ENCODE peak calls at places on chromosomes 7 and 10, in seven cellular contexts. U is mesenchymal stem cell, G is thyroid gland, X is Peyer's patch, H is ovary, M is astrocyte of the cerebellum, O is astrocyte of the spinal cord. V is an unnamed sample.

GRCh38 chr7:114944742-114945625 is 23.1 kb downstream of the MDFIC start:
- DNase-seq in U (peak), G (peak), X (no peak), H (peak), M (peak), O (peak), V (peak)

GRCh38 chr7:131381069-131381838 is 53.6 kb downstream of the MKLN1 start:
- DNase-seq in U (peak), G (no peak), X (no peak), H (no peak), M (no peak), O (peak), V (no peak)

GRCh38 chr7:2893411-2893861 is 49.3 kb upstream of the GNA12 start:
- DNase-seq in U (no peak), G (no peak), X (peak), H (no peak), M (no peak), O (no peak), V (no peak)

GRCh38 chr10:84179059-84179710 is 5.6 kb downstream of the GPR15LG start:
- DNase-seq in U (peak), G (peak), X (peak), H (no peak), M (peak), O (no peak), V (no peak)

GRCh38 chr7:129784437-129784782 is 168.3 kb downstream of the UBE2H start:
- DNase-seq in U (no peak), G (no peak), X (no peak), H (no peak), M (no peak), O (no peak), V (no peak)

GRCh38 chr7:157760004-157760730 is 423.4 kb downstream of the DNAJB6 start:
- DNase-seq in U (no peak), G (no peak), X (no peak), H (no peak), M (no peak), O (no peak), V (peak)

GRCh38 chr10:49109669-49110335 is 5.5 kb downstream of the VSTM4 start:
- DNase-seq in U (peak), G (peak), X (peak), H (peak), M (no peak), O (peak), V (peak)

GRCh38 chr7:116713918-116714317 is 41.9 kb downstream of the MET start:
- DNase-seq in U (no peak), G (no peak), X (no peak), H (no peak), M (no peak), O (peak), V (no peak)

GRCh38 chr10:1057106-1057657 is 997 bp downstream of the WDR37 start:
- DNase-seq in U (peak), G (no peak), X (no peak), H (no peak), M (no peak), O (no peak), V (no peak)

GRCh38 chr7:96723622-96724021 is 14.0 kb upstream of the SEM1 start:
- DNase-seq in U (no peak), G (no peak), X (no peak), H (no peak), M (no peak), O (no peak), V (no peak)

GRCh38 chr7:30727061-30727945 is 24.6 kb upstream of the INMT start:
- DNase-seq in U (no peak), G (no peak), X (peak), H (no peak), M (no peak), O (no peak), V (peak)

GRCh38 chr10:100883322-100883821 is 29.4 kb upstream of the SLF2 start:
- DNase-seq in U (no peak), G (no peak), X (no peak), H (peak), M (no peak), O (no peak), V (no peak)

GRCh38 chr7:64465551-64465950 is 97.3 kb downstream of the ZNF680 start:
- DNase-seq in U (no peak), G (no peak), X (no peak), H (no peak), M (no peak), O (no peak), V (no peak)

GRCh38 chr10:126124923-126125322 is 228.6 kb downstream of the FANK1 start:
- DNase-seq in U (no peak), G (no peak), X (no peak), H (no peak), M (no peak), O (no peak), V (no peak)

GRCh38 chr7:38186593-38187314 is 8.7 kb downstream of the STARD3NL start:
- DNase-seq in U (peak), G (peak), X (no peak), H (no peak), M (no peak), O (peak), V (no peak)

GRCh38 chr10:119283818-119284217 is 76.4 kb downstream of the GRK5 start:
- DNase-seq in U (no peak), G (no peak), X (peak), H (no peak), M (no peak), O (no peak), V (no peak)

GRCh38 chr7:106423836-106424475 is 139.2 kb upstream of the NAMPT start:
- DNase-seq in U (no peak), G (no peak), X (no peak), H (no peak), M (no peak), O (no peak), V (no peak)

GRCh38 chr7:2175514-2175913 is 57.2 kb downstream of the MAD1L1 start:
- DNase-seq in U (peak), G (peak), X (no peak), H (no peak), M (peak), O (peak), V (no peak)

GRCh38 chr7:100486753-100487446 is 3.2 kb downstream of the NYAP1 start:
- DNase-seq in U (peak), G (no peak), X (no peak), H (peak), M (no peak), O (peak), V (peak)

GRCh38 chr10:8053446-8054242 is 844 bp upstream of the GATA3 start:
- DNase-seq in U (peak), G (peak), X (peak), H (peak), M (peak), O (peak), V (peak)

GRCh38 chr10:13880760-13881159 is 294.0 kb downstream of the PRPF18 start:
- DNase-seq in U (no peak), G (no peak), X (no peak), H (no peak), M (no peak), O (no peak), V (no peak)

GRCh38 chr10:132471125-132471451 is 66.5 kb upstream of the INPP5A start:
- DNase-seq in U (no peak), G (peak), X (no peak), H (peak), M (no peak), O (no peak), V (no peak)

GRCh38 chr7:107463139-107464078 is 6.4 kb upstream of the GPR22 start:
- DNase-seq in U (peak), G (peak), X (no peak), H (peak), M (peak), O (peak), V (peak)

GRCh38 chr10:71285180-71285545 is 33.9 kb upstream of the SLC29A3 start:
- DNase-seq in U (peak), G (peak), X (no peak), H (peak), M (no peak), O (no peak), V (no peak)

GRCh38 chr10:73941300-73941699 is 30.4 kb downstream of the PLAU start:
- DNase-seq in U (peak), G (no peak), X (no peak), H (no peak), M (no peak), O (peak), V (no peak)

GRCh38 chr10:73937333-73938020 is 26.5 kb downstream of the PLAU start:
- DNase-seq in U (no peak), G (no peak), X (no peak), H (no peak), M (no peak), O (no peak), V (no peak)

GRCh38 chr10:73944356-73945100 is 33.6 kb downstream of the PLAU start:
- DNase-seq in U (no peak), G (no peak), X (no peak), H (no peak), M (no peak), O (no peak), V (no peak)

GRCh38 chr10:73935895-73936294 is 25.0 kb downstream of the PLAU start:
- DNase-seq in U (no peak), G (no peak), X (no peak), H (no peak), M (no peak), O (no peak), V (no peak)

DNA sequence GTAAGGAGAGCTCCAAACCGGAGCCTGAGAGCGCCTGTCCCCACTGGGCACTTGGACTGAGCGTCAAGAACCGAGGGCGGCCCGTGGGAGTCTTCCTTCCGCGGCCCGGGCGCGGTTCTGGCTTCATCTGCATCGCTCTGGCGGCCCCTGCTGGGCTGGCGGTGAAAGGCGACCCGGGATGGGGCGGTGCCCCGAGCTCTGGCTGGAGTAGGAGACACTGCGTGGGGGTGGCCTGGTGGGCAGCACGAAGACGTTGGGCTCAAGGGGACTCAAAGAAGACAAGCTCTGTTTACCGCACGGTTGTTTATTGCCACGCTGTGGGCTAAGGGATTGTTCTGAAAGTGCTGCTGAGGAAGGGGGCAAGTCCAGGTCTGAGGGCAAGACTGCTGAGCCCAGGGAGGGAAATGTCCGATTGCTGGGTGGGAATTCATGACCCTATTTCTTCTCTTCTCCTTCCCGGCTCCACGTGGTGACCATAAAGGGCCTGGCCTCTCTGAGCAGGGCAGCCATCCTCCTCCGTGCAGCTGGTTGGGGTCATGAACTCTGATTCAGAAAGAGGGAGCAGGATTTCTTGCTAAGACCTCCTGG is 29.8 kb downstream of the PLAU start:
- DNase-seq in U (peak), G (peak), X (peak), H (peak), M (no peak), O (peak), V (peak)
- H3K4me3 ChIP-seq in U (peak), G (no peak), X (peak), H (no peak), M (no peak), O (no peak), V (peak)

GRCh38 chr7:151117041-151117440 is 30.8 kb downstream of the AGAP3 start:
- DNase-seq in U (no peak), G (no peak), X (no peak), H (no peak), M (no peak), O (no peak), V (no peak)

GRCh38 chr7:151116603-151117002 is 30.3 kb downstream of the AGAP3 start:
- DNase-seq in U (no peak), G (peak), X (no peak), H (no peak), M (no peak), O (no peak), V (no peak)

GRCh38 chr7:151119055-151119415 is 32.8 kb downstream of the AGAP3 start:
- DNase-seq in U (no peak), G (no peak), X (no peak), H (no peak), M (no peak), O (no peak), V (no peak)

GRCh38 chr7:151118108-151119054 is 32.1 kb downstream of the AGAP3 start:
- DNase-seq in U (no peak), G (no peak), X (no peak), H (no peak), M (no peak), O (no peak), V (no peak)

GRCh38 chr7:151117565-151117964 is 31.3 kb downstream of the AGAP3 start:
- DNase-seq in U (no peak), G (no peak), X (peak), H (no peak), M (no peak), O (no peak), V (no peak)
- H3K4me3 ChIP-seq in U (no peak), G (no peak), X (no peak), H (no peak), M (no peak), O (no peak), V (no peak)

DNA sequence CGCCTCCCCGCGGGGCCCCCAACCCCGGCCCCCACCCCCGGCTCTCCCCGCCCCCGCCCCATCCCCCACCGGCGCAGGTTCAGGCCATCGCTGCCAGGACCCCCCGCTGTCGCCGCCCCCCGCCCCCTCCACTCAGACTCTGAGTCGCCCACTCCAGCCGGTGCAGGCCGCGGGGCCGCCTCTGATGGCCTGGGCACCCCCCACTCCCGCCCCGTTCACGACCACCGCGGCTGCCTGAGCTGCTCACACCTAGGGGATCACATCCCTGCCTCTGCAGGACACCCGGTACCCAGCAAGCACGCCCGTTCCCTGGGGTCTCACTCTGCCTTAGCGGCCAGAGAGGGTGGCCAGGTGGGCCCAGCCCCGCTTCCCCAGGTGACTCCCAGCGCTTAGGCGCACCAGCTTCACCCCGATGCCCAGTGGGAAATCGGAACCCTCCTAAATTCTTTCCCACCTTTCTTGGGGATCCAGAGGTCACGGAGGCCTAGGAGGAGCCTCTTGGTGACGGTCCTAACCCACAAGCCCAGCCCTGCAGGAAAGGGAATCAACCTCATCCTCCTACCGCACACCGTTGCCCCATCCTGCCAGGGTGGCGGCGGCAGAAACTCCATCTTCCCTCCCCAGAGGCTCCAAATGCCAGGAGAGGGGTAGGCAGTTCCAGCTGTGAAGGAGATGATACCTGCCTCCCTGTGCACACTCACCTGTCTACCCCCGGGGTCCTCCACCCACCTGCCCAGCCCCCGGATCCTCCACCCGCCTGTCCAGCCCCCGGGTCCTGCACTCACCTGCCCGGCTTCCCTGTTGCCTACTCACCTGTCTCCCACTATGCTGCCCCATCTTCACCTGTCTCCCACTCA is 13.7 kb upstream of the DNAAF5 start:
- DNase-seq in U (no peak), G (no peak), X (no peak), H (peak), M (no peak), O (no peak), V (peak)
- H3K4me3 ChIP-seq in U (no peak), G (no peak), X (no peak), H (peak), M (peak), O (peak), V (no peak)

GRCh38 chr7:88072715-88073055 is 138.6 kb downstream of the ADAM22 start:
- DNase-seq in U (no peak), G (no peak), X (no peak), H (no peak), M (no peak), O (no peak), V (no peak)

GRCh38 chr7:88073625-88074024 is 139.6 kb downstream of the ADAM22 start:
- DNase-seq in U (no peak), G (no peak), X (no peak), H (no peak), M (no peak), O (no peak), V (no peak)

GRCh38 chr7:88075216-88075615 is 141.2 kb downstream of the ADAM22 start:
- DNase-seq in U (no peak), G (no peak), X (no peak), H (no peak), M (no peak), O (no peak), V (no peak)

GRCh38 chr7:88069093-88069492 is 135.0 kb downstream of the ADAM22 start:
- DNase-seq in U (no peak), G (no peak), X (no peak), H (no peak), M (no peak), O (no peak), V (no peak)

DNA sequence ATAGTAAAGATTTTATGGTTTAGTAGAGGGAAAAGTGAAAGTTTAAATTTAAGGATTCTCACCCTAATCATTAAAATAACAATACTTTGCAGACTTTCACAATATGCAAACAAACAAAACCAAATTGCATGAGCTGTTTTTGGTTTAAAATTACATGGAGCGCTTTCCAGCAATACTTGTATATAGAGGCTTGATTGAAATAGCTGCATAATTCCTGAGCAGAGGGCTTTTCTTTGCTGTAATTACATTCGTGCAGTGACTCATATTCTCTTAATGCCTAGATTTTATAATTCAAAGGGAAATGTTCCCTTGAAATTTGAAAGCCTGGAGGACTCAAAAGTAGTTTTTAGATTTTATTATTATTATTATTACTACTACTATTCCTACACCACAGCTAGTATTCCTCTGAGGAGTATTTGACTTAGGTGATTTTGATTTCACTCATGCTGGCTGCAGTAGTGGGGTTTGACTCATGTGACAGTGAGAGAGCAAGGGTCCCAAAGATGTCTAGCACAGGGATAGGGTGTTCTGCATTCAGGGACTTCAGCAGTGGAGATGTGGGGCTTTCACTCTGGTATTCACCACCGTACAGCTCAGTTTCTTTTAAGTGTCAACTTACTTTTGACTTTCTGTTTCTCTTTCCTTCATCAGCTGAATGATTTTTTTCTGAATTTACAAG is 138.1 kb downstream of the ADAM22 start:
- DNase-seq in U (no peak), G (no peak), X (no peak), H (no peak), M (no peak), O (no peak), V (no peak)
- H3K4me3 ChIP-seq in U (no peak), G (no peak), X (no peak), H (no peak), M (no peak), O (no peak), V (no peak)

DNA sequence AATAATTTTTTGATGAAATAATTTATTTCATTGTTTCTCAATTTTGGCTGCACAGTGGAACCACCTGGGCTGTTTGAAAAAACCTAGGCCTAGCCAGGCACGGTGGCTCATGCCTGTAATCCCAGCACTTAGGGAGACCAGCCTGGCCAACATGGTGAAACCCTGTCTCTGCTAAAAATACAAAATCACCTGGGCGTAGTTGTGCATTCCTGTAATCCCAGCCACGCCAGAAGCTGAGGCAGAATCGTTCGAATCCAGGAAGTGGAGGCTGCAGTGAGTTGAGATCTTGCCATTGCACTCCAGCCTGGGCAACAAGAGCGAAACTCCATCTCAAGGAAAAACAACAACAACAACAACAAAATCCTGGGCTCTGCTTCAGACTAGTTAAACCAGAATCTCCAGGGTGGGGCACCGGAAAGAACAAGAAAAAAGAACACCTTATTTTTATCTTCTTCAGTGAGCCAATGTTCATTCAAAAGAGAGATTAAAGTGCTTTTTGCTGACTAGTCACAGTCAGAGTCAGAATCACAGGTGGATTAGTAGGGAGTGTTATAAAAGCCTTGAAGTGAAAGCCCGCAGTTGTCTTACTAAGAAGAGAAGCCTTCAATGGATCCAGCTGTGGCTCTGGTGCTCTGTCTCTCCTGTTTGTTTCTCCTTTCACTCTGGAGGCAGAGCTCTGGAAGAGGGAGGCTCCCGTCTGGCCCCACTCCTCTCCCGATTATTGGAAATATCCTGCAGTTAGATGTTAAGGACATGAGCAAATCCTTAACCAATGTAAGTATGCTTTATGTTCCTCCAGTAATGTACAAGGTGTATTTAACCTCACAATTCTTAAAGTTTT is at the start of gene CYP2C18:
- DNase-seq in U (no peak), G (no peak), X (no peak), H (no peak), M (no peak), O (no peak), V (no peak)
- H3K4me3 ChIP-seq in U (no peak), G (no peak), X (peak), H (no peak), M (no peak), O (no peak), V (no peak)